ENCODE peak calls at places on chromosomes 13 and 19, in six cellular contexts. E, U, V, N, O and I are unnamed samples.

GRCh38 chr19:13267131-13267530 is 116.9 kb downstream of the IER2 start:
- DNase-seq in U (no peak), V (no peak), O (no peak), E (no peak), N (no peak), I (no peak)

GRCh38 chr19:2503521-2504109 is 27.7 kb downstream of the GADD45B start:
- DNase-seq in U (no peak), V (peak), O (no peak), N (peak), E (no peak), I (no peak)

GRCh38 chr19:16073481-16073880 is 2.8 kb upstream of the TPM4 start:
- DNase-seq in V (no peak), E (no peak), U (no peak), O (peak), N (no peak), I (no peak)

GRCh38 chr13:79097201-79097600 is 308.9 kb downstream of the RBM26 start:
- DNase-seq in O (no peak), V (no peak), N (no peak), E (no peak), U (no peak), I (no peak)

GRCh38 chr13:81577601-81578000 is 1236.7 kb upstream of the SPRY2 start:
- DNase-seq in O (no peak), N (no peak), V (no peak), E (no peak), U (no peak), I (no peak)

GRCh38 chr19:45568732-45569131 is 15.9 kb downstream of the OPA3 start:
- DNase-seq in U (no peak), O (no peak), N (peak), V (peak), E (no peak), I (no peak)

GRCh38 chr13:100395698-100396373 is 192.8 kb downstream of the GGACT start:
- DNase-seq in O (no peak), N (no peak), E (no peak), U (no peak), V (no peak), I (no peak)

GRCh38 chr13:66139701-66140100 is 1090.4 kb downstream of the PCDH9 start:
- DNase-seq in V (no peak), O (no peak), U (no peak), N (no peak), E (no peak), I (no peak)

GRCh38 chr19:574658-575526 is 2.5 kb downstream of the BSG start:
- DNase-seq in V (peak), O (no peak), E (no peak), N (peak), U (no peak), I (no peak)

GRCh38 chr13:100495455-100495854 is 93.1 kb downstream of the GGACT start:
- DNase-seq in U (no peak), O (no peak), V (no peak), E (no peak), N (no peak), I (no peak)

GRCh38 chr13:66560189-66560588 is 669.9 kb downstream of the PCDH9 start:
- DNase-seq in N (no peak), E (no peak), V (no peak), O (no peak), U (no peak), I (no peak)

GRCh38 chr13:113792821-113793717 is 34.0 kb downstream of the TMEM255B start:
- DNase-seq in O (peak), N (peak), U (no peak), V (no peak), E (no peak), I (no peak)

GRCh38 chr19:38730731-38731589 is 13.3 kb downstream of the CAPN12 start:
- DNase-seq in V (no peak), O (peak), U (no peak), N (no peak), E (no peak), I (no peak)

GRCh38 chr13:94712812-94713555 is 639 bp upstream of the SOX21 start:
- DNase-seq in O (no peak), V (peak), N (peak), E (peak), U (no peak), I (peak)

GRCh38 chr13:83883061-83883523 is 818 bp upstream of the SLITRK1 start:
- DNase-seq in N (no peak), O (no peak), E (no peak), V (peak), U (no peak), I (no peak)

GRCh38 chr13:24153979-24154378 is 6.5 kb upstream of the SPATA13 start:
- DNase-seq in E (no peak), O (no peak), N (no peak), V (no peak), U (no peak), I (no peak)

GRCh38 chr13:78317030-78317429 is 286.3 kb downstream of the POU4F1 start:
- DNase-seq in V (no peak), N (peak), E (no peak), O (no peak), U (no peak), I (peak)

GRCh38 chr13:112245179-112245724 is 130.9 kb upstream of the SPACA7 start:
- DNase-seq in O (no peak), N (no peak), U (no peak), E (no peak), V (no peak), I (no peak)